ENCODE peak calls at places on chromosomes 4 and X, in seven cellular contexts. One of them, this sample, is unnamed.

GRCh38 chrX:148541461-148541983 is 41.1 kb downstream of the AFF2 start:
- DNase-seq in lower lobe of right lung: no peak
- DNase-seq in immature natural killer cell: no peak
- DNase-seq in amygdala: no peak
- DNase-seq in renal cortical epithelial cell: no peak
- DNase-seq in WTC11: no peak
- DNase-seq in LHCN-M2: no peak
- DNase-seq in this sample: no peak

GRCh38 chrX:44997282-44997813 is 124.4 kb downstream of the KDM6A start:
- DNase-seq in lower lobe of right lung: peak; percentile 44
- DNase-seq in immature natural killer cell: no peak
- DNase-seq in amygdala: no peak
- DNase-seq in renal cortical epithelial cell: no peak
- DNase-seq in WTC11: no peak
- DNase-seq in LHCN-M2: no peak
- DNase-seq in this sample: no peak

GRCh38 chr4:143406523-143406922 is 69.8 kb downstream of the GAB1 start:
- DNase-seq in lower lobe of right lung: peak; percentile 49
- DNase-seq in immature natural killer cell: no peak
- DNase-seq in amygdala: no peak
- DNase-seq in renal cortical epithelial cell: peak; percentile 92
- DNase-seq in WTC11: no peak
- DNase-seq in LHCN-M2: peak; percentile 87
- DNase-seq in this sample: no peak

GRCh38 chrX:70253377-70254062 is 6.5 kb downstream of the P2RY4 start:
- DNase-seq in lower lobe of right lung: no peak
- DNase-seq in immature natural killer cell: no peak
- DNase-seq in amygdala: no peak
- DNase-seq in renal cortical epithelial cell: peak; percentile 36
- DNase-seq in WTC11: no peak
- DNase-seq in LHCN-M2: peak; percentile 3
- DNase-seq in this sample: no peak

GRCh38 chr4:71713611-71714203 is 70.2 kb downstream of the GC start:
- DNase-seq in lower lobe of right lung: no peak
- DNase-seq in immature natural killer cell: peak; percentile 35
- DNase-seq in amygdala: no peak
- DNase-seq in renal cortical epithelial cell: peak; percentile 62
- DNase-seq in WTC11: no peak
- DNase-seq in LHCN-M2: peak; percentile 39
- DNase-seq in this sample: peak; percentile 24

GRCh38 chr4:110621839-110622751 is 782 bp downstream of the PITX2 start:
- DNase-seq in lower lobe of right lung: no peak
- DNase-seq in immature natural killer cell: no peak
- DNase-seq in amygdala: no peak
- DNase-seq in renal cortical epithelial cell: no peak
- DNase-seq in WTC11: peak; percentile 57
- DNase-seq in LHCN-M2: no peak
- DNase-seq in this sample: peak; percentile 81

GRCh38 chr4:115433501-115433900 is 320.1 kb upstream of the NDST4 start:
- DNase-seq in lower lobe of right lung: no peak
- DNase-seq in immature natural killer cell: no peak
- DNase-seq in amygdala: no peak
- DNase-seq in renal cortical epithelial cell: no peak
- DNase-seq in WTC11: no peak
- DNase-seq in LHCN-M2: peak; percentile 34
- DNase-seq in this sample: no peak

GRCh38 chr4:24794916-24795665 is at the start of gene SOD3:
- DNase-seq in lower lobe of right lung: peak; percentile 85
- DNase-seq in immature natural killer cell: no peak
- DNase-seq in amygdala: peak; percentile 9
- DNase-seq in renal cortical epithelial cell: peak; percentile 85
- DNase-seq in WTC11: peak; percentile 72
- DNase-seq in LHCN-M2: peak; percentile 22
- DNase-seq in this sample: peak; percentile 78

GRCh38 chr4:6772223-6772928 is 10.2 kb upstream of the KIAA0232 start:
- DNase-seq in lower lobe of right lung: no peak
- DNase-seq in immature natural killer cell: no peak
- DNase-seq in amygdala: no peak
- DNase-seq in renal cortical epithelial cell: peak; percentile 76
- DNase-seq in WTC11: no peak
- DNase-seq in LHCN-M2: peak; percentile 51
- DNase-seq in this sample: no peak

GRCh38 chr4:103397527-103397926 is 199.4 kb upstream of the CENPE start:
- DNase-seq in lower lobe of right lung: no peak
- DNase-seq in immature natural killer cell: no peak
- DNase-seq in amygdala: no peak
- DNase-seq in renal cortical epithelial cell: no peak
- DNase-seq in WTC11: no peak
- DNase-seq in LHCN-M2: no peak
- DNase-seq in this sample: peak; percentile 10

GRCh38 chr4:81982846-81983540 is 390.8 kb downstream of the HNRNPD start:
- DNase-seq in lower lobe of right lung: no peak
- DNase-seq in immature natural killer cell: no peak
- DNase-seq in amygdala: no peak
- DNase-seq in renal cortical epithelial cell: peak; percentile 2
- DNase-seq in WTC11: no peak
- DNase-seq in LHCN-M2: no peak
- DNase-seq in this sample: no peak

GRCh38 chr4:4594531-4594930 is 52.7 kb upstream of the STX18 start:
- DNase-seq in lower lobe of right lung: no peak
- DNase-seq in immature natural killer cell: no peak
- DNase-seq in amygdala: no peak
- DNase-seq in renal cortical epithelial cell: no peak
- DNase-seq in WTC11: no peak
- DNase-seq in LHCN-M2: no peak
- DNase-seq in this sample: no peak

GRCh38 chr4:36094995-36095394 is 149.3 kb downstream of the ARAP2 start:
- DNase-seq in lower lobe of right lung: no peak
- DNase-seq in immature natural killer cell: no peak
- DNase-seq in amygdala: no peak
- DNase-seq in renal cortical epithelial cell: no peak
- DNase-seq in WTC11: no peak
- DNase-seq in LHCN-M2: no peak
- DNase-seq in this sample: no peak

GRCh38 chrX:312621-313331 is 5.8 kb downstream of the GTPBP6 start:
- DNase-seq in lower lobe of right lung: peak; percentile 41
- DNase-seq in immature natural killer cell: no peak
- DNase-seq in amygdala: no peak
- DNase-seq in renal cortical epithelial cell: no peak
- DNase-seq in WTC11: no peak
- DNase-seq in LHCN-M2: no peak
- DNase-seq in this sample: no peak

GRCh38 chr4:46931981-46932380 is 22.9 kb upstream of the COX7B2 start:
- DNase-seq in lower lobe of right lung: no peak
- DNase-seq in immature natural killer cell: peak; percentile 24
- DNase-seq in amygdala: peak; percentile 4
- DNase-seq in renal cortical epithelial cell: peak; percentile 18
- DNase-seq in WTC11: peak; percentile 49
- DNase-seq in LHCN-M2: peak; percentile 47
- DNase-seq in this sample: no peak

GRCh38 chrX:32530802-32531403 is 680.4 kb downstream of the DMD start:
- DNase-seq in lower lobe of right lung: no peak
- DNase-seq in immature natural killer cell: peak; percentile 7
- DNase-seq in amygdala: no peak
- DNase-seq in renal cortical epithelial cell: peak; percentile 20
- DNase-seq in WTC11: no peak
- DNase-seq in LHCN-M2: peak; percentile 36
- DNase-seq in this sample: peak; percentile 21

GRCh38 chr4:8384397-8385060 is 56.0 kb downstream of the ACOX3 start:
- DNase-seq in lower lobe of right lung: peak; percentile 51
- DNase-seq in immature natural killer cell: no peak
- DNase-seq in amygdala: no peak
- DNase-seq in renal cortical epithelial cell: no peak
- DNase-seq in WTC11: no peak
- DNase-seq in LHCN-M2: peak; percentile 19
- DNase-seq in this sample: no peak

GRCh38 chr4:27129871-27130277 is 269.2 kb downstream of the STIM2 start:
- DNase-seq in lower lobe of right lung: no peak
- DNase-seq in immature natural killer cell: no peak
- DNase-seq in amygdala: no peak
- DNase-seq in renal cortical epithelial cell: peak; percentile 78
- DNase-seq in WTC11: no peak
- DNase-seq in LHCN-M2: peak; percentile 43
- DNase-seq in this sample: no peak

GRCh38 chr4:88818650-88819470 is 121.2 kb upstream of the NAP1L5 start:
- DNase-seq in lower lobe of right lung: no peak
- DNase-seq in immature natural killer cell: peak; percentile 39
- DNase-seq in amygdala: no peak
- DNase-seq in renal cortical epithelial cell: peak; percentile 55
- DNase-seq in WTC11: peak; percentile 55
- DNase-seq in LHCN-M2: peak; percentile 57
- DNase-seq in this sample: peak; percentile 43

GRCh38 chr4:154584259-154584658 is 6.3 kb downstream of the FGA start:
- DNase-seq in lower lobe of right lung: no peak
- DNase-seq in immature natural killer cell: no peak
- DNase-seq in amygdala: no peak
- DNase-seq in renal cortical epithelial cell: no peak
- DNase-seq in WTC11: no peak
- DNase-seq in LHCN-M2: no peak
- DNase-seq in this sample: no peak

GRCh38 chr4:32226201-32226600 is 1506.0 kb downstream of the PCDH7 start:
- DNase-seq in lower lobe of right lung: no peak
- DNase-seq in immature natural killer cell: no peak
- DNase-seq in amygdala: no peak
- DNase-seq in renal cortical epithelial cell: peak; percentile 67
- DNase-seq in WTC11: no peak
- DNase-seq in LHCN-M2: peak; percentile 47
- DNase-seq in this sample: no peak

GRCh38 chr4:140092094-140092820 is 61.7 kb downstream of the MAML3 start:
- DNase-seq in lower lobe of right lung: peak; percentile 54
- DNase-seq in immature natural killer cell: no peak
- DNase-seq in amygdala: no peak
- DNase-seq in renal cortical epithelial cell: no peak
- DNase-seq in WTC11: peak; percentile 70
- DNase-seq in LHCN-M2: no peak
- DNase-seq in this sample: peak; percentile 79

GRCh38 chr4:17163156-17163555 is 264.7 kb upstream of the LDB2 start:
- DNase-seq in lower lobe of right lung: no peak
- DNase-seq in immature natural killer cell: no peak
- DNase-seq in amygdala: no peak
- DNase-seq in renal cortical epithelial cell: no peak
- DNase-seq in WTC11: no peak
- DNase-seq in LHCN-M2: no peak
- DNase-seq in this sample: no peak

GRCh38 chr4:76305971-76306881 is at the start of gene STBD1:
- DNase-seq in lower lobe of right lung: peak; percentile 85
- DNase-seq in immature natural killer cell: peak; percentile 45
- DNase-seq in amygdala: peak; percentile 31
- DNase-seq in renal cortical epithelial cell: no peak
- DNase-seq in WTC11: peak; percentile 83
- DNase-seq in LHCN-M2: peak; percentile 68
- DNase-seq in this sample: peak; percentile 91

GRCh38 chrX:21735753-21736127 is 22.2 kb downstream of the SMPX start:
- DNase-seq in lower lobe of right lung: no peak
- DNase-seq in immature natural killer cell: no peak
- DNase-seq in amygdala: no peak
- DNase-seq in renal cortical epithelial cell: no peak
- DNase-seq in WTC11: no peak
- DNase-seq in LHCN-M2: no peak
- DNase-seq in this sample: no peak

GRCh38 chr4:172989984-172990711 is 178.5 kb upstream of the GALNT7 start:
- DNase-seq in lower lobe of right lung: no peak
- DNase-seq in immature natural killer cell: no peak
- DNase-seq in amygdala: no peak
- DNase-seq in renal cortical epithelial cell: peak; percentile 39
- DNase-seq in WTC11: no peak
- DNase-seq in LHCN-M2: peak; percentile 25
- DNase-seq in this sample: no peak

GRCh38 chr4:8547108-8547911 is 32.9 kb upstream of the GPR78 start:
- DNase-seq in lower lobe of right lung: no peak
- DNase-seq in immature natural killer cell: no peak
- DNase-seq in amygdala: no peak
- DNase-seq in renal cortical epithelial cell: peak; percentile 44
- DNase-seq in WTC11: peak; percentile 36
- DNase-seq in LHCN-M2: peak; percentile 63
- DNase-seq in this sample: no peak

GRCh38 chr4:147791870-147792269 is 60.0 kb downstream of the ARHGAP10 start:
- DNase-seq in lower lobe of right lung: no peak
- DNase-seq in immature natural killer cell: no peak
- DNase-seq in amygdala: no peak
- DNase-seq in renal cortical epithelial cell: no peak
- DNase-seq in WTC11: no peak
- DNase-seq in LHCN-M2: no peak
- DNase-seq in this sample: no peak

GRCh38 chr4:3675251-3676115 is 90.7 kb upstream of the ADRA2C start:
- DNase-seq in lower lobe of right lung: peak; percentile 36
- DNase-seq in immature natural killer cell: no peak
- DNase-seq in amygdala: no peak
- DNase-seq in renal cortical epithelial cell: no peak
- DNase-seq in WTC11: peak; percentile 50
- DNase-seq in LHCN-M2: no peak
- DNase-seq in this sample: no peak

GRCh38 chrX:16466640-16467432 is 183.1 kb upstream of the S100G start:
- DNase-seq in lower lobe of right lung: no peak
- DNase-seq in immature natural killer cell: no peak
- DNase-seq in amygdala: no peak
- DNase-seq in renal cortical epithelial cell: peak; percentile 78
- DNase-seq in WTC11: no peak
- DNase-seq in LHCN-M2: peak; percentile 42
- DNase-seq in this sample: no peak

GRCh38 chrX:130264573-130264972 is 4.1 kb downstream of the ZNF280C start:
- DNase-seq in lower lobe of right lung: no peak
- DNase-seq in immature natural killer cell: no peak
- DNase-seq in amygdala: no peak
- DNase-seq in renal cortical epithelial cell: peak; percentile 60
- DNase-seq in WTC11: no peak
- DNase-seq in LHCN-M2: no peak
- DNase-seq in this sample: no peak

GRCh38 chr4:155319506-155319905 is 57.3 kb downstream of the MAP9 start:
- DNase-seq in lower lobe of right lung: no peak
- DNase-seq in immature natural killer cell: no peak
- DNase-seq in amygdala: no peak
- DNase-seq in renal cortical epithelial cell: no peak
- DNase-seq in WTC11: no peak
- DNase-seq in LHCN-M2: no peak
- DNase-seq in this sample: no peak